ENCODE peak calls at places on chromosomes 16 and 17, in seven cellular contexts. One of them, this sample, is unnamed.

GRCh38 chr16:70391881-70392481 is 45.3 kb downstream of the DDX19A start:
- DNase-seq in hepatocyte: no peak
- DNase-seq in SK-N-SH: no peak
- DNase-seq in PC-3: peak; percentile 67
- DNase-seq in GM23338: no peak
- DNase-seq in PC-9: no peak
- DNase-seq in GM23248: peak; percentile 95
- DNase-seq in this sample: no peak

GRCh38 chr17:28706471-28707338 is 5.0 kb downstream of the PROCA1 start:
- DNase-seq in hepatocyte: no peak
- DNase-seq in SK-N-SH: peak; percentile 80
- DNase-seq in PC-3: no peak
- DNase-seq in GM23338: peak; percentile 42
- DNase-seq in PC-9: no peak
- DNase-seq in GM23248: no peak
- DNase-seq in this sample: no peak

GRCh38 chr17:79324219-79324618 is 249.6 kb downstream of the ENGASE start:
- DNase-seq in hepatocyte: no peak
- DNase-seq in SK-N-SH: no peak
- DNase-seq in PC-3: no peak
- DNase-seq in GM23338: no peak
- DNase-seq in PC-9: no peak
- DNase-seq in GM23248: no peak
- DNase-seq in this sample: no peak

GRCh38 chr17:38448208-38448776 is 20.0 kb downstream of the ARHGAP23 start:
- DNase-seq in hepatocyte: no peak
- DNase-seq in SK-N-SH: no peak
- DNase-seq in PC-3: no peak
- DNase-seq in GM23338: no peak
- DNase-seq in PC-9: no peak
- DNase-seq in GM23248: peak; percentile 57
- DNase-seq in this sample: no peak

GRCh38 chr17:64741924-64742670 is 80.0 kb upstream of the SMURF2 start:
- DNase-seq in hepatocyte: no peak
- DNase-seq in SK-N-SH: no peak
- DNase-seq in PC-3: no peak
- DNase-seq in GM23338: peak; percentile 42
- DNase-seq in PC-9: no peak
- DNase-seq in GM23248: peak; percentile 85
- DNase-seq in this sample: no peak

GRCh38 chr16:57998484-57998883 is 2.0 kb downstream of the ZNF319 start:
- DNase-seq in hepatocyte: peak; percentile 52
- DNase-seq in SK-N-SH: no peak
- DNase-seq in PC-3: peak; percentile 45
- DNase-seq in GM23338: no peak
- DNase-seq in PC-9: peak; percentile 65
- DNase-seq in GM23248: peak; percentile 40
- DNase-seq in this sample: no peak

GRCh38 chr17:78137392-78138203 is 7.0 kb downstream of the TMC8 start:
- DNase-seq in hepatocyte: no peak
- DNase-seq in SK-N-SH: peak; percentile 60
- DNase-seq in PC-3: no peak
- DNase-seq in GM23338: peak; percentile 57
- DNase-seq in PC-9: peak; percentile 65
- DNase-seq in GM23248: no peak
- DNase-seq in this sample: no peak

GRCh38 chr17:45092932-45093430 is 31.9 kb downstream of the NMT1 start:
- DNase-seq in hepatocyte: peak; percentile 86
- DNase-seq in SK-N-SH: no peak
- DNase-seq in PC-3: peak; percentile 98
- DNase-seq in GM23338: no peak
- DNase-seq in PC-9: peak; percentile 88
- DNase-seq in GM23248: peak; percentile 100
- DNase-seq in this sample: peak; percentile 37

GRCh38 chr17:66466933-66467367 is 164.5 kb downstream of the PRKCA start:
- DNase-seq in hepatocyte: peak; percentile 72
- DNase-seq in SK-N-SH: no peak
- DNase-seq in PC-3: peak; percentile 99
- DNase-seq in GM23338: peak; percentile 26
- DNase-seq in PC-9: peak; percentile 98
- DNase-seq in GM23248: peak; percentile 98
- DNase-seq in this sample: peak; percentile 92

GRCh38 chr16:12024429-12024828 is 47.9 kb downstream of the SNX29 start:
- DNase-seq in hepatocyte: peak; percentile 77
- DNase-seq in SK-N-SH: no peak
- DNase-seq in PC-3: peak; percentile 27
- DNase-seq in GM23338: no peak
- DNase-seq in PC-9: peak; percentile 97
- DNase-seq in GM23248: no peak
- DNase-seq in this sample: no peak

GRCh38 chr16:19840524-19841110 is 44.0 kb downstream of the GPRC5B start:
- DNase-seq in hepatocyte: no peak
- DNase-seq in SK-N-SH: no peak
- DNase-seq in PC-3: no peak
- DNase-seq in GM23338: no peak
- DNase-seq in PC-9: no peak
- DNase-seq in GM23248: no peak
- DNase-seq in this sample: no peak

GRCh38 chr17:66964930-66965800 is 658 bp downstream of the CACNG4 start:
- DNase-seq in hepatocyte: peak; percentile 59
- DNase-seq in SK-N-SH: peak; percentile 99
- DNase-seq in PC-3: peak; percentile 34
- DNase-seq in GM23338: peak; percentile 82
- DNase-seq in PC-9: no peak
- DNase-seq in GM23248: no peak
- DNase-seq in this sample: no peak

GRCh38 chr17:69558796-69559195 is 144.3 kb downstream of the MAP2K6 start:
- DNase-seq in hepatocyte: no peak
- DNase-seq in SK-N-SH: no peak
- DNase-seq in PC-3: peak; percentile 80
- DNase-seq in GM23338: no peak
- DNase-seq in PC-9: peak; percentile 66
- DNase-seq in GM23248: no peak
- DNase-seq in this sample: no peak

GRCh38 chr17:42034059-42034458 is 14.2 kb downstream of the NKIRAS2 start:
- DNase-seq in hepatocyte: no peak
- DNase-seq in SK-N-SH: no peak
- DNase-seq in PC-3: no peak
- DNase-seq in GM23338: no peak
- DNase-seq in PC-9: no peak
- DNase-seq in GM23248: no peak
- DNase-seq in this sample: no peak

GRCh38 chr17:59361916-59362810 is 30.7 kb downstream of the YPEL2 start:
- DNase-seq in hepatocyte: no peak
- DNase-seq in SK-N-SH: no peak
- DNase-seq in PC-3: peak; percentile 69
- DNase-seq in GM23338: no peak
- DNase-seq in PC-9: peak; percentile 86
- DNase-seq in GM23248: peak; percentile 90
- DNase-seq in this sample: no peak

GRCh38 chr17:13869301-13869700 is 200.0 kb upstream of the COX10 start:
- DNase-seq in hepatocyte: no peak
- DNase-seq in SK-N-SH: no peak
- DNase-seq in PC-3: peak; percentile 35
- DNase-seq in GM23338: no peak
- DNase-seq in PC-9: no peak
- DNase-seq in GM23248: no peak
- DNase-seq in this sample: no peak

GRCh38 chr16:86193528-86194193 is 294.7 kb downstream of the IRF8 start:
- DNase-seq in hepatocyte: no peak
- DNase-seq in SK-N-SH: no peak
- DNase-seq in PC-3: no peak
- DNase-seq in GM23338: no peak
- DNase-seq in PC-9: no peak
- DNase-seq in GM23248: no peak
- DNase-seq in this sample: no peak

GRCh38 chr17:7834554-7834890 is 505 bp downstream of the KDM6B start:
- DNase-seq in hepatocyte: peak; percentile 71
- DNase-seq in SK-N-SH: peak; percentile 58
- DNase-seq in PC-3: no peak
- DNase-seq in GM23338: peak; percentile 48
- DNase-seq in PC-9: no peak
- DNase-seq in GM23248: peak; percentile 61
- DNase-seq in this sample: no peak

GRCh38 chr17:82800885-82801284 is 38.9 kb downstream of the ZNF750 start:
- DNase-seq in hepatocyte: no peak
- DNase-seq in SK-N-SH: no peak
- DNase-seq in PC-3: no peak
- DNase-seq in GM23338: no peak
- DNase-seq in PC-9: no peak
- DNase-seq in GM23248: no peak
- DNase-seq in this sample: no peak

GRCh38 chr16:83727018-83727417 is 80.8 kb upstream of the HSBP1 start:
- DNase-seq in hepatocyte: no peak
- DNase-seq in SK-N-SH: no peak
- DNase-seq in PC-3: no peak
- DNase-seq in GM23338: no peak
- DNase-seq in PC-9: no peak
- DNase-seq in GM23248: no peak
- DNase-seq in this sample: no peak

GRCh38 chr17:56822725-56823124 is 11.0 kb downstream of the C17orf67 start:
- DNase-seq in hepatocyte: no peak
- DNase-seq in SK-N-SH: no peak
- DNase-seq in PC-3: no peak
- DNase-seq in GM23338: no peak
- DNase-seq in PC-9: no peak
- DNase-seq in GM23248: no peak
- DNase-seq in this sample: no peak

GRCh38 chr16:51556694-51557327 is 405.7 kb upstream of the SALL1 start:
- DNase-seq in hepatocyte: peak; percentile 55
- DNase-seq in SK-N-SH: no peak
- DNase-seq in PC-3: no peak
- DNase-seq in GM23338: no peak
- DNase-seq in PC-9: no peak
- DNase-seq in GM23248: peak; percentile 94
- DNase-seq in this sample: no peak

GRCh38 chr17:62631936-62632924 is 4.8 kb downstream of the MRC2 start:
- DNase-seq in hepatocyte: no peak
- DNase-seq in SK-N-SH: peak; percentile 9
- DNase-seq in PC-3: no peak
- DNase-seq in GM23338: peak; percentile 40
- DNase-seq in PC-9: no peak
- DNase-seq in GM23248: no peak
- DNase-seq in this sample: no peak

GRCh38 chr17:70891301-70891700 is 722.0 kb downstream of the KCNJ2 start:
- DNase-seq in hepatocyte: no peak
- DNase-seq in SK-N-SH: no peak
- DNase-seq in PC-3: no peak
- DNase-seq in GM23338: no peak
- DNase-seq in PC-9: no peak
- DNase-seq in GM23248: no peak
- DNase-seq in this sample: no peak

GRCh38 chr16:86424968-86425367 is 85.4 kb upstream of the FOXF1 start:
- DNase-seq in hepatocyte: no peak
- DNase-seq in SK-N-SH: no peak
- DNase-seq in PC-3: no peak
- DNase-seq in GM23338: no peak
- DNase-seq in PC-9: no peak
- DNase-seq in GM23248: no peak
- DNase-seq in this sample: no peak

GRCh38 chr16:81599034-81599744 is 154.6 kb downstream of the CMIP start:
- DNase-seq in hepatocyte: no peak
- DNase-seq in SK-N-SH: no peak
- DNase-seq in PC-3: peak; percentile 84
- DNase-seq in GM23338: no peak
- DNase-seq in PC-9: no peak
- DNase-seq in GM23248: no peak
- DNase-seq in this sample: no peak

GRCh38 chr17:76241205-76241539 is 879 bp upstream of the RNF157 start:
- DNase-seq in hepatocyte: no peak
- DNase-seq in SK-N-SH: no peak
- DNase-seq in PC-3: no peak
- DNase-seq in GM23338: no peak
- DNase-seq in PC-9: no peak
- DNase-seq in GM23248: peak; percentile 40
- DNase-seq in this sample: no peak

GRCh38 chr17:27461192-27461859 is 5.1 kb downstream of the KSR1 start:
- DNase-seq in hepatocyte: peak; percentile 56
- DNase-seq in SK-N-SH: no peak
- DNase-seq in PC-3: no peak
- DNase-seq in GM23338: no peak
- DNase-seq in PC-9: no peak
- DNase-seq in GM23248: no peak
- DNase-seq in this sample: no peak
- H3K9me2 ChIP-seq in hepatocyte: no peaks in the 10 kb centered on the region
- H3K9me2 ChIP-seq in SK-N-SH: no peaks in the 10 kb centered on the region
- H3K9me2 ChIP-seq in PC-3: no peaks in the 10 kb centered on the region
- H3K9me2 ChIP-seq in GM23338: no peaks in the 10 kb centered on the region
- H3K9me2 ChIP-seq in PC-9: no peaks in the 10 kb centered on the region
- H3K9me2 ChIP-seq in GM23248: no peaks in the 10 kb centered on the region
- H3K9me2 ChIP-seq in this sample: no peaks in the 10 kb centered on the region

DNA sequence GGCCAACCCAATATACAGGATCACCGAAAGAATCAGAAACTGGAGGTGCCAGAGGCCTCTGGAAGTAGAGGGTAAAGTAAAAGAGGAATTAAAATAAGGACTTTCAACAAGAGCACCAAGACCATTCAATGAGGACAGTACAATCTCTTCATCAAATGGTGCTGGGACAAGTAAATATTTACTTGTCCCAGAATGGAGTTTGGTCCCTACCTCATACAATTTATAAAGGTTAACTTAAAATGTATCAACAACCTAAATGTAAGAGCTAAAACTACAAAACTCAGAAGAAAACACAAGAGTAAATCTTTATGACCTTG is 56.5 kb downstream of the USP31 start:
- DNase-seq in hepatocyte: no peak
- DNase-seq in SK-N-SH: no peak
- DNase-seq in PC-3: no peak
- DNase-seq in GM23338: no peak
- DNase-seq in PC-9: no peak
- DNase-seq in GM23248: no peak
- DNase-seq in this sample: no peak
- H3K9me2 ChIP-seq in hepatocyte: no peaks in the 10 kb centered on the region
- H3K9me2 ChIP-seq in SK-N-SH: no peaks in the 10 kb centered on the region
- H3K9me2 ChIP-seq in PC-3: no peaks in the 10 kb centered on the region
- H3K9me2 ChIP-seq in GM23338: no peaks in the 10 kb centered on the region
- H3K9me2 ChIP-seq in PC-9: no peaks in the 10 kb centered on the region
- H3K9me2 ChIP-seq in GM23248: no peaks in the 10 kb centered on the region
- H3K9me2 ChIP-seq in this sample: no peaks in the 10 kb centered on the region

DNA sequence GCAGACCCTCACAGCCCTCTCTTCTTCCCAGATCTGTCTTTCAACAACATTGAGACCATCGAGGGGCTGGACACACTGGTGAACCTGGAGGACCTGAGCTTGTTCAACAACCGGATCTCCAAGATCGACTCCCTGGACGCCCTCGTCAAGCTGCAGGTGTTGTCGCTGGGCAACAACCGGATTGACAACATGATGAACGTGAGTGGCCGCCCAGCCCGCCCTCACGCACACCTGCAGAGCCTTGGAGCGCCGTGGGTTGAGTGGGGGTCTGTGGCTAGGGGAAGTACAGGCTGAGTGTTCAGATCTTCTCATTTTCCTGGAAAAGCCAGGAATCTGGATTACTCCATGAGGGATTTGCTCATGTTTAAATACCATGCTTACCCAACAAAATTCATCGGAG is 15.2 kb downstream of the DRC3 start:
- DNase-seq in hepatocyte: no peak
- DNase-seq in SK-N-SH: no peak
- DNase-seq in PC-3: no peak
- DNase-seq in GM23338: no peak
- DNase-seq in PC-9: no peak
- DNase-seq in GM23248: no peak
- DNase-seq in this sample: no peak
- H3K9me2 ChIP-seq in hepatocyte: no peaks in the 10 kb centered on the region
- H3K9me2 ChIP-seq in SK-N-SH: no peaks in the 10 kb centered on the region
- H3K9me2 ChIP-seq in PC-3: no peaks in the 10 kb centered on the region
- H3K9me2 ChIP-seq in GM23338: no peaks in the 10 kb centered on the region
- H3K9me2 ChIP-seq in PC-9: no peaks in the 10 kb centered on the region
- H3K9me2 ChIP-seq in GM23248: no peaks in the 10 kb centered on the region
- H3K9me2 ChIP-seq in this sample: no peaks in the 10 kb centered on the region

GRCh38 chr17:81196505-81197408 is 26.0 kb downstream of the CEP131 start:
- DNase-seq in hepatocyte: no peak
- DNase-seq in SK-N-SH: no peak
- DNase-seq in PC-3: no peak
- DNase-seq in GM23338: no peak
- DNase-seq in PC-9: no peak
- DNase-seq in GM23248: no peak
- DNase-seq in this sample: no peak
- H3K9me2 ChIP-seq in hepatocyte: no peaks in the 10 kb centered on the region
- H3K9me2 ChIP-seq in SK-N-SH: no peaks in the 10 kb centered on the region
- H3K9me2 ChIP-seq in PC-3: no peaks in the 10 kb centered on the region
- H3K9me2 ChIP-seq in GM23338: no peaks in the 10 kb centered on the region
- H3K9me2 ChIP-seq in PC-9: no peaks in the 10 kb centered on the region
- H3K9me2 ChIP-seq in GM23248: no peaks in the 10 kb centered on the region
- H3K9me2 ChIP-seq in this sample: no peaks in the 10 kb centered on the region